ENCODE peak calls at places on chromosome 14, in ten cellular contexts. One of them, this sample, is unnamed.

GRCh38 chr14:70665448-70666363 is 24.0 kb downstream of the TTC9 start:
- DNase-seq in activated T-cell treated with anti-CD3 and anti-CD28 coated beads, Interleukin-2, amount 50 U/mL, for 72 hours: no peak
- DNase-seq in epithelial cell of prostate: peak
- DNase-seq in stimulated activated CD4-positive, alpha-beta T cell treated with anti-CD3 and anti-CD28 coated beads, TNF-alpha, amount 100 ng/mL, for 1 hour: no peak
- DNase-seq in right cardiac atrium: no peak
- DNase-seq in NCI-H345: peak
- DNase-seq in transverse colon: peak
- DNase-seq in sciatic nerve: no peak
- DNase-seq in tibial nerve: no peak
- DNase-seq in fibroblast of mammary gland: no peak
- DNase-seq in this sample: no peak

GRCh38 chr14:24323341-24323740 is 11.5 kb downstream of the ADCY4 start:
- DNase-seq in activated T-cell treated with anti-CD3 and anti-CD28 coated beads, Interleukin-2, amount 50 U/mL, for 72 hours: no peak
- DNase-seq in epithelial cell of prostate: no peak
- DNase-seq in stimulated activated CD4-positive, alpha-beta T cell treated with anti-CD3 and anti-CD28 coated beads, TNF-alpha, amount 100 ng/mL, for 1 hour: no peak
- DNase-seq in right cardiac atrium: no peak
- DNase-seq in NCI-H345: no peak
- DNase-seq in transverse colon: no peak
- DNase-seq in sciatic nerve: no peak
- DNase-seq in tibial nerve: no peak
- DNase-seq in fibroblast of mammary gland: no peak
- DNase-seq in this sample: no peak

GRCh38 chr14:69247691-69248440 is 12.1 kb upstream of the GALNT16 start:
- DNase-seq in activated T-cell treated with anti-CD3 and anti-CD28 coated beads, Interleukin-2, amount 50 U/mL, for 72 hours: no peak
- DNase-seq in epithelial cell of prostate: no peak
- DNase-seq in stimulated activated CD4-positive, alpha-beta T cell treated with anti-CD3 and anti-CD28 coated beads, TNF-alpha, amount 100 ng/mL, for 1 hour: no peak
- DNase-seq in right cardiac atrium: no peak
- DNase-seq in NCI-H345: no peak
- DNase-seq in transverse colon: peak
- DNase-seq in sciatic nerve: no peak
- DNase-seq in tibial nerve: peak
- DNase-seq in fibroblast of mammary gland: peak
- DNase-seq in this sample: no peak

GRCh38 chr14:75234173-75234855 is 44.3 kb upstream of the FOS start:
- DNase-seq in activated T-cell treated with anti-CD3 and anti-CD28 coated beads, Interleukin-2, amount 50 U/mL, for 72 hours: no peak
- DNase-seq in epithelial cell of prostate: no peak
- DNase-seq in stimulated activated CD4-positive, alpha-beta T cell treated with anti-CD3 and anti-CD28 coated beads, TNF-alpha, amount 100 ng/mL, for 1 hour: no peak
- DNase-seq in right cardiac atrium: peak
- DNase-seq in NCI-H345: no peak
- DNase-seq in transverse colon: peak
- DNase-seq in sciatic nerve: no peak
- DNase-seq in tibial nerve: no peak
- DNase-seq in fibroblast of mammary gland: peak
- DNase-seq in this sample: no peak

GRCh38 chr14:63012171-63012570 is 33.1 kb downstream of the KCNH5 start:
- DNase-seq in activated T-cell treated with anti-CD3 and anti-CD28 coated beads, Interleukin-2, amount 50 U/mL, for 72 hours: no peak
- DNase-seq in epithelial cell of prostate: no peak
- DNase-seq in stimulated activated CD4-positive, alpha-beta T cell treated with anti-CD3 and anti-CD28 coated beads, TNF-alpha, amount 100 ng/mL, for 1 hour: no peak
- DNase-seq in right cardiac atrium: no peak
- DNase-seq in NCI-H345: no peak
- DNase-seq in transverse colon: no peak
- DNase-seq in sciatic nerve: no peak
- DNase-seq in tibial nerve: no peak
- DNase-seq in fibroblast of mammary gland: no peak
- DNase-seq in this sample: no peak

GRCh38 chr14:90464481-90464880 is 67.7 kb downstream of the CALM1 start:
- DNase-seq in activated T-cell treated with anti-CD3 and anti-CD28 coated beads, Interleukin-2, amount 50 U/mL, for 72 hours: no peak
- DNase-seq in epithelial cell of prostate: no peak
- DNase-seq in stimulated activated CD4-positive, alpha-beta T cell treated with anti-CD3 and anti-CD28 coated beads, TNF-alpha, amount 100 ng/mL, for 1 hour: no peak
- DNase-seq in right cardiac atrium: no peak
- DNase-seq in NCI-H345: no peak
- DNase-seq in transverse colon: no peak
- DNase-seq in sciatic nerve: no peak
- DNase-seq in tibial nerve: no peak
- DNase-seq in fibroblast of mammary gland: no peak
- DNase-seq in this sample: no peak

GRCh38 chr14:52402812-52403526 is 88.9 kb downstream of the PTGER2 start:
- DNase-seq in activated T-cell treated with anti-CD3 and anti-CD28 coated beads, Interleukin-2, amount 50 U/mL, for 72 hours: peak
- DNase-seq in epithelial cell of prostate: peak
- DNase-seq in stimulated activated CD4-positive, alpha-beta T cell treated with anti-CD3 and anti-CD28 coated beads, TNF-alpha, amount 100 ng/mL, for 1 hour: no peak
- DNase-seq in right cardiac atrium: no peak
- DNase-seq in NCI-H345: no peak
- DNase-seq in transverse colon: peak
- DNase-seq in sciatic nerve: no peak
- DNase-seq in tibial nerve: no peak
- DNase-seq in fibroblast of mammary gland: peak
- DNase-seq in this sample: no peak

GRCh38 chr14:85527006-85527405 is 2.9 kb upstream of the FLRT2 start:
- DNase-seq in activated T-cell treated with anti-CD3 and anti-CD28 coated beads, Interleukin-2, amount 50 U/mL, for 72 hours: no peak
- DNase-seq in epithelial cell of prostate: no peak
- DNase-seq in stimulated activated CD4-positive, alpha-beta T cell treated with anti-CD3 and anti-CD28 coated beads, TNF-alpha, amount 100 ng/mL, for 1 hour: no peak
- DNase-seq in right cardiac atrium: no peak
- DNase-seq in NCI-H345: no peak
- DNase-seq in transverse colon: no peak
- DNase-seq in sciatic nerve: no peak
- DNase-seq in tibial nerve: no peak
- DNase-seq in fibroblast of mammary gland: peak
- DNase-seq in this sample: no peak

GRCh38 chr14:30588873-30589272 is 29.9 kb downstream of the G2E3 start:
- DNase-seq in activated T-cell treated with anti-CD3 and anti-CD28 coated beads, Interleukin-2, amount 50 U/mL, for 72 hours: no peak
- DNase-seq in epithelial cell of prostate: no peak
- DNase-seq in stimulated activated CD4-positive, alpha-beta T cell treated with anti-CD3 and anti-CD28 coated beads, TNF-alpha, amount 100 ng/mL, for 1 hour: no peak
- DNase-seq in right cardiac atrium: no peak
- DNase-seq in NCI-H345: no peak
- DNase-seq in transverse colon: no peak
- DNase-seq in sciatic nerve: no peak
- DNase-seq in tibial nerve: no peak
- DNase-seq in fibroblast of mammary gland: no peak
- DNase-seq in this sample: no peak

GRCh38 chr14:105142651-105143450 is 25.7 kb downstream of the JAG2 start:
- DNase-seq in activated T-cell treated with anti-CD3 and anti-CD28 coated beads, Interleukin-2, amount 50 U/mL, for 72 hours: no peak
- DNase-seq in epithelial cell of prostate: no peak
- DNase-seq in stimulated activated CD4-positive, alpha-beta T cell treated with anti-CD3 and anti-CD28 coated beads, TNF-alpha, amount 100 ng/mL, for 1 hour: no peak
- DNase-seq in right cardiac atrium: peak
- DNase-seq in NCI-H345: no peak
- DNase-seq in transverse colon: peak
- DNase-seq in sciatic nerve: no peak
- DNase-seq in tibial nerve: peak
- DNase-seq in fibroblast of mammary gland: no peak
- DNase-seq in this sample: no peak

GRCh38 chr14:99133563-99134332 is 138.2 kb downstream of the BCL11B start:
- DNase-seq in activated T-cell treated with anti-CD3 and anti-CD28 coated beads, Interleukin-2, amount 50 U/mL, for 72 hours: no peak
- DNase-seq in epithelial cell of prostate: no peak
- DNase-seq in stimulated activated CD4-positive, alpha-beta T cell treated with anti-CD3 and anti-CD28 coated beads, TNF-alpha, amount 100 ng/mL, for 1 hour: no peak
- DNase-seq in right cardiac atrium: no peak
- DNase-seq in NCI-H345: no peak
- DNase-seq in transverse colon: no peak
- DNase-seq in sciatic nerve: no peak
- DNase-seq in tibial nerve: no peak
- DNase-seq in fibroblast of mammary gland: no peak
- DNase-seq in this sample: no peak

GRCh38 chr14:36426836-36427235 is 93.2 kb downstream of the NKX2-1 start:
- DNase-seq in activated T-cell treated with anti-CD3 and anti-CD28 coated beads, Interleukin-2, amount 50 U/mL, for 72 hours: no peak
- DNase-seq in epithelial cell of prostate: no peak
- DNase-seq in stimulated activated CD4-positive, alpha-beta T cell treated with anti-CD3 and anti-CD28 coated beads, TNF-alpha, amount 100 ng/mL, for 1 hour: no peak
- DNase-seq in right cardiac atrium: no peak
- DNase-seq in NCI-H345: peak
- DNase-seq in transverse colon: no peak
- DNase-seq in sciatic nerve: no peak
- DNase-seq in tibial nerve: no peak
- DNase-seq in fibroblast of mammary gland: no peak
- DNase-seq in this sample: no peak

GRCh38 chr14:24941719-24942118 is 108.2 kb downstream of the STXBP6 start:
- DNase-seq in activated T-cell treated with anti-CD3 and anti-CD28 coated beads, Interleukin-2, amount 50 U/mL, for 72 hours: no peak
- DNase-seq in epithelial cell of prostate: no peak
- DNase-seq in stimulated activated CD4-positive, alpha-beta T cell treated with anti-CD3 and anti-CD28 coated beads, TNF-alpha, amount 100 ng/mL, for 1 hour: no peak
- DNase-seq in right cardiac atrium: no peak
- DNase-seq in NCI-H345: peak
- DNase-seq in transverse colon: peak
- DNase-seq in sciatic nerve: no peak
- DNase-seq in tibial nerve: no peak
- DNase-seq in fibroblast of mammary gland: no peak
- DNase-seq in this sample: no peak

GRCh38 chr14:55530464-55530863 is 49.5 kb upstream of the KTN1 start:
- DNase-seq in activated T-cell treated with anti-CD3 and anti-CD28 coated beads, Interleukin-2, amount 50 U/mL, for 72 hours: no peak
- DNase-seq in epithelial cell of prostate: no peak
- DNase-seq in stimulated activated CD4-positive, alpha-beta T cell treated with anti-CD3 and anti-CD28 coated beads, TNF-alpha, amount 100 ng/mL, for 1 hour: no peak
- DNase-seq in right cardiac atrium: no peak
- DNase-seq in NCI-H345: no peak
- DNase-seq in transverse colon: no peak
- DNase-seq in sciatic nerve: no peak
- DNase-seq in tibial nerve: no peak
- DNase-seq in fibroblast of mammary gland: no peak
- DNase-seq in this sample: no peak

GRCh38 chr14:24678801-24679247 is 44.8 kb upstream of the GZMB start:
- DNase-seq in activated T-cell treated with anti-CD3 and anti-CD28 coated beads, Interleukin-2, amount 50 U/mL, for 72 hours: peak
- DNase-seq in epithelial cell of prostate: peak
- DNase-seq in stimulated activated CD4-positive, alpha-beta T cell treated with anti-CD3 and anti-CD28 coated beads, TNF-alpha, amount 100 ng/mL, for 1 hour: peak
- DNase-seq in right cardiac atrium: peak
- DNase-seq in NCI-H345: peak
- DNase-seq in transverse colon: peak
- DNase-seq in sciatic nerve: peak
- DNase-seq in tibial nerve: peak
- DNase-seq in fibroblast of mammary gland: peak
- DNase-seq in this sample: peak

GRCh38 chr14:85444685-85445084 is 85.3 kb upstream of the FLRT2 start:
- DNase-seq in activated T-cell treated with anti-CD3 and anti-CD28 coated beads, Interleukin-2, amount 50 U/mL, for 72 hours: no peak
- DNase-seq in epithelial cell of prostate: no peak
- DNase-seq in stimulated activated CD4-positive, alpha-beta T cell treated with anti-CD3 and anti-CD28 coated beads, TNF-alpha, amount 100 ng/mL, for 1 hour: no peak
- DNase-seq in right cardiac atrium: no peak
- DNase-seq in NCI-H345: peak
- DNase-seq in transverse colon: no peak
- DNase-seq in sciatic nerve: no peak
- DNase-seq in tibial nerve: no peak
- DNase-seq in fibroblast of mammary gland: peak
- DNase-seq in this sample: no peak

GRCh38 chr14:66496188-66496807 is 10.1 kb downstream of the CCDC196 start:
- DNase-seq in activated T-cell treated with anti-CD3 and anti-CD28 coated beads, Interleukin-2, amount 50 U/mL, for 72 hours: no peak
- DNase-seq in epithelial cell of prostate: no peak
- DNase-seq in stimulated activated CD4-positive, alpha-beta T cell treated with anti-CD3 and anti-CD28 coated beads, TNF-alpha, amount 100 ng/mL, for 1 hour: no peak
- DNase-seq in right cardiac atrium: no peak
- DNase-seq in NCI-H345: no peak
- DNase-seq in transverse colon: no peak
- DNase-seq in sciatic nerve: no peak
- DNase-seq in tibial nerve: no peak
- DNase-seq in fibroblast of mammary gland: peak
- DNase-seq in this sample: no peak

GRCh38 chr14:98725676-98726075 is 546.3 kb downstream of the BCL11B start:
- DNase-seq in activated T-cell treated with anti-CD3 and anti-CD28 coated beads, Interleukin-2, amount 50 U/mL, for 72 hours: no peak
- DNase-seq in epithelial cell of prostate: no peak
- DNase-seq in stimulated activated CD4-positive, alpha-beta T cell treated with anti-CD3 and anti-CD28 coated beads, TNF-alpha, amount 100 ng/mL, for 1 hour: no peak
- DNase-seq in right cardiac atrium: no peak
- DNase-seq in NCI-H345: no peak
- DNase-seq in transverse colon: no peak
- DNase-seq in sciatic nerve: no peak
- DNase-seq in tibial nerve: no peak
- DNase-seq in fibroblast of mammary gland: no peak
- DNase-seq in this sample: no peak

GRCh38 chr14:105878554-105878953 is 352.2 kb downstream of the TMEM121 start:
- DNase-seq in activated T-cell treated with anti-CD3 and anti-CD28 coated beads, Interleukin-2, amount 50 U/mL, for 72 hours: no peak
- DNase-seq in epithelial cell of prostate: no peak
- DNase-seq in stimulated activated CD4-positive, alpha-beta T cell treated with anti-CD3 and anti-CD28 coated beads, TNF-alpha, amount 100 ng/mL, for 1 hour: no peak
- DNase-seq in right cardiac atrium: peak
- DNase-seq in NCI-H345: no peak
- DNase-seq in transverse colon: no peak
- DNase-seq in sciatic nerve: peak
- DNase-seq in tibial nerve: no peak
- DNase-seq in fibroblast of mammary gland: no peak
- DNase-seq in this sample: no peak

GRCh38 chr14:45526715-45527549 is 273.9 kb upstream of the MIS18BP1 start:
- DNase-seq in activated T-cell treated with anti-CD3 and anti-CD28 coated beads, Interleukin-2, amount 50 U/mL, for 72 hours: peak
- DNase-seq in epithelial cell of prostate: no peak
- DNase-seq in stimulated activated CD4-positive, alpha-beta T cell treated with anti-CD3 and anti-CD28 coated beads, TNF-alpha, amount 100 ng/mL, for 1 hour: no peak
- DNase-seq in right cardiac atrium: peak
- DNase-seq in NCI-H345: peak
- DNase-seq in transverse colon: no peak
- DNase-seq in sciatic nerve: no peak
- DNase-seq in tibial nerve: no peak
- DNase-seq in fibroblast of mammary gland: peak
- DNase-seq in this sample: no peak